ENCODE peak calls at places on chromosomes 12 and 14, in four cellular contexts. Y is upper lobe of right lung; D is heart left ventricle; L is CD4-positive, alpha-beta T cell. W is an unnamed sample.

GRCh38 chr12:75438052-75438754 is 42.4 kb upstream of the GLIPR1 start:
- DNase-seq in Y (no peak), D (no peak), L (peak), W (no peak)

GRCh38 chr14:92768795-92769194 is 20.4 kb upstream of the LGMN start:
- DNase-seq in Y (no peak), D (no peak), L (no peak), W (no peak)

GRCh38 chr12:15278816-15279658 is 43.3 kb upstream of the PTPRO start:
- DNase-seq in Y (peak), D (peak), L (no peak), W (no peak)

GRCh38 chr12:98373019-98373554 is 142.3 kb upstream of the TMPO start:
- DNase-seq in Y (no peak), D (no peak), L (no peak), W (no peak)

GRCh38 chr12:15706010-15706676 is 83.0 kb downstream of the EPS8 start:
- DNase-seq in Y (no peak), D (no peak), L (no peak), W (no peak)

GRCh38 chr12:19244312-19244711 is 114.8 kb downstream of the PLEKHA5 start:
- DNase-seq in Y (no peak), D (peak), L (no peak), W (no peak)

GRCh38 chr14:70052990-70053389 is 135.8 kb downstream of the SLC8A3 start:
- DNase-seq in Y (no peak), D (no peak), L (no peak), W (no peak)

GRCh38 chr12:45244561-45245348 is 28.9 kb downstream of the ANO6 start:
- DNase-seq in Y (no peak), D (no peak), L (no peak), W (no peak)

GRCh38 chr12:47813491-47814196 is 6.1 kb downstream of the HDAC7 start:
- DNase-seq in Y (no peak), D (peak), L (no peak), W (no peak)

GRCh38 chr12:32706337-32707024 is 27.4 kb downstream of the DNM1L start:
- DNase-seq in Y (no peak), D (no peak), L (no peak), W (no peak)

GRCh38 chr14:30034049-30034635 is 106.5 kb upstream of the PRKD1 start:
- DNase-seq in Y (no peak), D (no peak), L (no peak), W (no peak)

GRCh38 chr14:68547305-68548193 is 245.3 kb downstream of the ZFP36L1 start:
- DNase-seq in Y (no peak), D (peak), L (no peak), W (peak)

GRCh38 chr14:53306926-53307325 is 153.8 kb upstream of the DDHD1 start:
- DNase-seq in Y (no peak), D (peak), L (no peak), W (no peak)

GRCh38 chr12:96091833-96092232 is 56.4 kb upstream of the LTA4H start:
- DNase-seq in Y (no peak), D (no peak), L (no peak), W (no peak)
- TF ChIP-seq CTCF in Y (no peak), D (no peak), L (no peak), W (no peak)

DNA sequence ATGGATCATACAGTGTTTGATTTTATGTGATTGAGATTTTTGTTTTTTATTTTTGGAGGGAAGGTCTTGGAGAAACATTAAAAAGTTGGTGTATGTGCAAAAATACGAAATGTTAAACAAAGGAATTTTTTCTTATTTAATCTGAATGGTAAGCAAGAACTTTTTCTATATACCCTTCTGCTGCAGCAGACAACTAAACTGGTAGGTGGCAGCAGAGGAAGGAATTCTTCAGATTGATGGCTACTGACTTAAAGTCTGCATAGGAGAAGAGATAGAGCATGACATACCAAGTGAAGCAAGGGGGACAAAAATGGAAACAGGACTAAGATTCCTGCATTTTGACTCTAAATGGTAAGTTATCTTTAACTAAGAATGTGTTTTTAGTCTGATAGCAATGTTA is 42.0 kb upstream of the A2ML1 start:
- DNase-seq in Y (no peak), D (no peak), L (no peak), W (peak)
- TF ChIP-seq CTCF in Y (peak), D (peak), L (no peak), W (peak)

GRCh38 chr12:119322324-119322723 is 12.2 kb upstream of the CCDC60 start:
- DNase-seq in Y (no peak), D (peak), L (no peak), W (no peak)

GRCh38 chr12:119326341-119326740 is 8.2 kb upstream of the CCDC60 start:
- DNase-seq in Y (no peak), D (no peak), L (no peak), W (no peak)

GRCh38 chr12:119328111-119328510 is 6.4 kb upstream of the CCDC60 start:
- DNase-seq in Y (no peak), D (peak), L (no peak), W (no peak)
- TF ChIP-seq CTCF in Y (peak), D (peak), L (no peak), W (no peak)

GRCh38 chr14:100653409-100653808 is 66.2 kb upstream of the BEGAIN start:
- DNase-seq in Y (no peak), D (no peak), L (peak), W (no peak)
- TF ChIP-seq CTCF in Y (peak), D (peak), L (peak), W (peak)

GRCh38 chr12:51889216-51890134 is 1.6 kb downstream of the ANKRD33 start:
- DNase-seq in Y (peak), D (no peak), L (no peak), W (no peak)
- TF ChIP-seq CTCF in Y (peak), D (peak), L (no peak), W (peak)

W was measured in AG04449.